ENCODE peak calls at places on chromosomes 5 and 9, in four cellular contexts. J, M, H and X are unnamed samples. For H3K36me3, the result is how much of the 10 kb centered on the place peaks cover.

GRCh38 chr5:15610216-15610615 is 110.2 kb downstream of the FBXL7 start:
- DNase-seq in J (no peak), M (no peak), H (no peak), X (no peak)

GRCh38 chr5:1527533-1528205 is 3.9 kb upstream of the LPCAT1 start:
- DNase-seq in J (no peak), M (no peak), H (no peak), X (no peak)

GRCh38 chr5:74093501-74093993 is 467.6 kb downstream of the ARHGEF28 start:
- DNase-seq in J (no peak), M (no peak), H (no peak), X (no peak)

GRCh38 chr5:32027717-32028321 is 146.3 kb downstream of the GOLPH3 start:
- DNase-seq in J (peak), M (no peak), H (peak), X (peak)

GRCh38 chr9:86287013-86287412 is 4.7 kb upstream of the ISCA1 start:
- DNase-seq in J (no peak), M (no peak), H (no peak), X (peak)

GRCh38 chr9:7324031-7324654 is 475.4 kb downstream of the DMAC1 start:
- DNase-seq in J (no peak), M (no peak), H (no peak), X (no peak)

GRCh38 chr5:42944989-42945388 is 95.1 kb downstream of the ANXA2R start:
- DNase-seq in J (peak), M (no peak), H (no peak), X (no peak)

GRCh38 chr5:17217421-17218352 is at the start of gene BASP1:
- DNase-seq in J (no peak), M (no peak), H (peak), X (peak)

GRCh38 chr5:31404325-31404724 is 127.6 kb downstream of the DROSHA start:
- DNase-seq in J (no peak), M (no peak), H (no peak), X (no peak)

GRCh38 chr5:56735845-56736641 is 79.3 kb upstream of the MAP3K1 start:
- DNase-seq in J (no peak), M (no peak), H (no peak), X (no peak)

GRCh38 chr5:138115254-138115653 is 24.0 kb downstream of the NME5 start:
- DNase-seq in J (no peak), M (no peak), H (no peak), X (no peak)

GRCh38 chr5:177128551-177128976 is 5.0 kb upstream of the NSD1 start:
- DNase-seq in J (no peak), M (peak), H (no peak), X (no peak)

GRCh38 chr9:100213730-100214477 is 114.9 kb downstream of the INVS start:
- DNase-seq in J (no peak), M (no peak), H (no peak), X (no peak)

GRCh38 chr9:134559013-134559412 is 82.6 kb upstream of the COL5A1 start:
- DNase-seq in J (no peak), M (no peak), H (no peak), X (no peak)

GRCh38 chr5:112604741-112605390 is 132.8 kb upstream of the APC start:
- DNase-seq in J (peak), M (peak), H (no peak), X (peak)

GRCh38 chr9:89160797-89161196 is 17.8 kb downstream of the SHC3 start:
- DNase-seq in J (no peak), M (no peak), H (no peak), X (no peak)

GRCh38 chr9:124259273-124260078 is 1.7 kb downstream of the NEK6 start:
- DNase-seq in J (no peak), M (no peak), H (peak), X (peak)

DNA sequence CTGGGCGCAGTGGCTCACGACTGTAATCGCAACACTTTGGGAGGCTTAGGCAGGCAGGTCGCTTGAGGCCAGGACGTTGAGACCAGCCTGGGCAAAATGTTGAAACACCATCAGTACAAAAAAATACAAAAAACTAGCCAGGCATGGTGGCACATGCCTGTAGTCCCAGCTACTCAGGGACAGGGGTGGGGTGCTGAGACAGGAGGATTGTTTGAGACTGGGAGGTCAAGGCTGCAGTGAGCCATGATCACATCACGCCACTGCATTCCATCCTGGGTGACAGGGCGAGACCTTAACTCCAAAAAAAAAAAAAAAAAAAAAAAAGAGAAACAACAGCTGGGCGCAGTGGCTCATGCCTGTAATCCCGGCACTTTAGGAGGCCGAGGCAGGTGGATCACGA is 23.7 kb downstream of the DCAF12 start:
- DNase-seq in J (no peak), M (no peak), H (no peak), X (no peak)
- H3K36me3 ChIP-seq in J (under half), M (half or more), H (under half), X (under half)

GRCh38 chr5:173153842-173154241 is 9.5 kb downstream of the BNIP1 start:
- DNase-seq in J (no peak), M (no peak), H (no peak), X (no peak)

GRCh38 chr5:173161148-173161547 is 16.8 kb downstream of the BNIP1 start:
- DNase-seq in J (no peak), M (no peak), H (peak), X (no peak)

GRCh38 chr5:173155912-173156311 is 11.6 kb downstream of the BNIP1 start:
- DNase-seq in J (no peak), M (no peak), H (no peak), X (no peak)

GRCh38 chr5:173159256-173159655 is 14.9 kb downstream of the BNIP1 start:
- DNase-seq in J (no peak), M (no peak), H (no peak), X (no peak)

GRCh38 chr5:173158366-173158765 is 14.0 kb downstream of the BNIP1 start:
- DNase-seq in J (no peak), M (no peak), H (no peak), X (no peak)
- H3K36me3 ChIP-seq in J (under half), M (half or more), H (under half), X (under half)

GRCh38 chr5:157630341-157630740 is 21.9 kb downstream of the SOX30 start:
- DNase-seq in J (no peak), M (no peak), H (no peak), X (no peak)
- H3K36me3 ChIP-seq in J (under half), M (under half), H (under half), X (under half)

DNA sequence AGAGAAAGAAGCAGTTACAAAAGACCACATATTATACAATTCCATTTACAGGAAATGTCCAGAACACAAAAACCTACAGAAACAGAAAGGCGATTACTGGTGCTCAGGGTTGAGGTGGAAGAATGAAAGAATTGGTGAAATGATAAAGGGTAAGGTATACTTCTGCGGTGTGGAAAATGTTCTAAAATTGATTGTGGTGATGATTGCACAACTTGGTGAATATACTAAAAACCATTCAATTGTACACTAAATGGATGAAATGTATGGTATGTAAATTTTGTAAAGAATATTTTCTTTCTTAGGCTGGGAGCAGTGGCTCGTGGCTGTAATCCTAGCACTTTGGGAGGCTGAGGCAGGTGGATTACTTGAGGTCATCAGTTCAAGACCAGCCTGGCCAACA is 72.3 kb downstream of the UBAP2 start:
- DNase-seq in J (no peak), M (no peak), H (no peak), X (no peak)
- H3K36me3 ChIP-seq in J (under half), M (under half), H (under half), X (under half)